ENCODE peak calls at places on chromosomes 11 and 22, in five cellular contexts. One of them, this sample, is unnamed.
A peak's percentile ranks its signal among the peaks of the same experiment; 100 is the strongest.

GRCh38 chr11:30984442-30984816 is 385.1 kb downstream of the DCDC1 start:
- DNase-seq in GM12878: no peak
- DNase-seq in HCT116: no peak
- DNase-seq in GM23338: no peak
- DNase-seq in A549: peak; percentile 79
- DNase-seq in this sample: no peak

GRCh38 chr11:67438121-67438902 is 830 bp upstream of the PTPRCAP start:
- DNase-seq in A549: no peak
- DNase-seq in GM23338: no peak
- DNase-seq in GM12878: no peak
- DNase-seq in HCT116: no peak
- DNase-seq in this sample: no peak

GRCh38 chr11:5449432-5449831 is 309 bp downstream of the OR51I2 start:
- DNase-seq in HCT116: no peak
- DNase-seq in GM23338: no peak
- DNase-seq in A549: no peak
- DNase-seq in GM12878: no peak
- DNase-seq in this sample: no peak

GRCh38 chr22:46149493-46149997 is 781 bp upstream of the PPARA start:
- DNase-seq in HCT116: no peak
- DNase-seq in GM12878: no peak
- DNase-seq in A549: no peak
- DNase-seq in GM23338: peak; percentile 75
- DNase-seq in this sample: no peak

GRCh38 chr11:85810521-85810870 is 445 bp downstream of the SYTL2 start:
- DNase-seq in GM23338: peak; percentile 56
- DNase-seq in HCT116: no peak
- DNase-seq in GM12878: no peak
- DNase-seq in A549: no peak
- DNase-seq in this sample: no peak

GRCh38 chr22:25368271-25368670 is 148.8 kb downstream of the CRYBB2 start:
- DNase-seq in HCT116: no peak
- DNase-seq in A549: peak; percentile 11
- DNase-seq in GM23338: no peak
- DNase-seq in GM12878: no peak
- DNase-seq in this sample: no peak

GRCh38 chr22:45210577-45211431 is 29.9 kb downstream of the KIAA0930 start:
- DNase-seq in HCT116: no peak
- DNase-seq in A549: no peak
- DNase-seq in GM12878: no peak
- DNase-seq in GM23338: no peak
- DNase-seq in this sample: no peak

GRCh38 chr11:41872458-41872857 is 413.0 kb upstream of the LRRC4C start:
- DNase-seq in A549: no peak
- DNase-seq in HCT116: no peak
- DNase-seq in GM23338: no peak
- DNase-seq in GM12878: no peak
- DNase-seq in this sample: no peak

GRCh38 chr11:100068116-100068515 is 619.0 kb upstream of the ARHGAP42 start:
- DNase-seq in GM23338: no peak
- DNase-seq in HCT116: no peak
- DNase-seq in A549: no peak
- DNase-seq in GM12878: no peak
- DNase-seq in this sample: no peak

GRCh38 chr22:20584029-20584871 is 76.8 kb downstream of the MED15 start:
- DNase-seq in GM23338: no peak
- DNase-seq in GM12878: no peak
- DNase-seq in A549: no peak
- DNase-seq in HCT116: no peak
- DNase-seq in this sample: no peak

GRCh38 chr11:76266269-76266668 is 60.0 kb upstream of the WNT11 start:
- DNase-seq in HCT116: peak; percentile 10
- DNase-seq in GM12878: no peak
- DNase-seq in A549: peak; percentile 61
- DNase-seq in GM23338: no peak
- DNase-seq in this sample: peak; percentile 18

GRCh38 chr11:124814739-124815138 is 14.5 kb upstream of the MSANTD2 start:
- DNase-seq in HCT116: no peak
- DNase-seq in A549: no peak
- DNase-seq in GM23338: no peak
- DNase-seq in GM12878: no peak
- DNase-seq in this sample: no peak

GRCh38 chr11:128179049-128179448 is 408.3 kb downstream of the ETS1 start:
- DNase-seq in HCT116: no peak
- DNase-seq in GM12878: no peak
- DNase-seq in GM23338: no peak
- DNase-seq in A549: no peak
- DNase-seq in this sample: no peak

GRCh38 chr11:33953289-33953688 is 61.4 kb upstream of the LMO2 start:
- DNase-seq in HCT116: no peak
- DNase-seq in A549: no peak
- DNase-seq in GM23338: no peak
- DNase-seq in GM12878: no peak
- DNase-seq in this sample: no peak

GRCh38 chr11:26777276-26777939 is 55.5 kb upstream of the SLC5A12 start:
- DNase-seq in GM12878: no peak
- DNase-seq in A549: no peak
- DNase-seq in GM23338: no peak
- DNase-seq in HCT116: no peak
- DNase-seq in this sample: no peak

GRCh38 chr22:46267431-46268279 is at the start of gene TTC38:
- DNase-seq in GM12878: no peak
- DNase-seq in HCT116: peak; percentile 75
- DNase-seq in A549: peak; percentile 77
- DNase-seq in GM23338: peak; percentile 77
- DNase-seq in this sample: no peak

GRCh38 chr11:122004446-122004845 is 111.6 kb downstream of the BLID start:
- DNase-seq in HCT116: no peak
- DNase-seq in GM12878: no peak
- DNase-seq in A549: no peak
- DNase-seq in GM23338: no peak
- DNase-seq in this sample: no peak

GRCh38 chr11:122002926-122003325 is 113.1 kb downstream of the BLID start:
- DNase-seq in A549: no peak
- DNase-seq in GM23338: no peak
- DNase-seq in GM12878: no peak
- DNase-seq in HCT116: no peak
- DNase-seq in this sample: no peak

GRCh38 chr11:122002047-122002446 is 114.0 kb downstream of the BLID start:
- DNase-seq in GM23338: no peak
- DNase-seq in HCT116: no peak
- DNase-seq in GM12878: no peak
- DNase-seq in A549: no peak
- DNase-seq in this sample: no peak

DNA sequence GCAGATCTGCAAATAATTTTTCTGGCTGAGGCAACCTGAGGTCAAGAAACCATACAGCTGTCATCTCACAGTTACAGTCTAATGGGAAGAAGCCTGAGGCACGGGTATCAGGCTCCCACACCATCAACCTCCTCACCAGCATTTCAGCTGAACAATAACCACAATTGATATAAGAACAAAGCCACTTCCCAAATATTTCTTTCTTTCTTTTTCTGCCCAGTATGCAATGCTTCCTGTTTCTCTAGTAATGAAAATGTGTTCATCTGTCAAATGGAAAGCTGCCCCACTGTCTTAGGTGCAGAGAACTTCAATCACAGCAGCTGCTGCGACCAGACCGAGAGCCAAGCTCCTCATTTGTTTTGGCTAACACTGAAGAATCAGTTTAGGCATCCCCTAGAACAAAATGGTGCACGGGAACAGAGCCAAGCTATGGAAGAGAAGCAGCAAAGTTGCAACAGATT is 108.4 kb downstream of the BLID start:
- DNase-seq in GM12878: no peak
- DNase-seq in HCT116: no peak
- DNase-seq in A549: no peak
- DNase-seq in GM23338: no peak
- DNase-seq in this sample: no peak
- TF ChIP-seq REST in GM12878: no peak
- TF ChIP-seq REST in HCT116: no peak
- TF ChIP-seq REST in A549: no peak
- TF ChIP-seq REST in GM23338: no peak
- TF ChIP-seq REST in this sample: no peak

GRCh38 chr11:62400760-62401159 is 18.1 kb upstream of the SCGB1A1 start:
- DNase-seq in A549: no peak
- DNase-seq in GM12878: no peak
- DNase-seq in HCT116: no peak
- DNase-seq in GM23338: no peak
- DNase-seq in this sample: no peak
- TF ChIP-seq REST in A549: no peak
- TF ChIP-seq REST in GM12878: no peak
- TF ChIP-seq REST in HCT116: no peak
- TF ChIP-seq REST in GM23338: no peak
- TF ChIP-seq REST in this sample: no peak

GRCh38 chr11:37704791-37705190 is 1106.8 kb upstream of the RAG2 start:
- DNase-seq in A549: no peak
- DNase-seq in GM23338: no peak
- DNase-seq in HCT116: no peak
- DNase-seq in GM12878: no peak
- DNase-seq in this sample: no peak
- TF ChIP-seq REST in A549: no peak
- TF ChIP-seq REST in GM23338: no peak
- TF ChIP-seq REST in HCT116: no peak
- TF ChIP-seq REST in GM12878: no peak
- TF ChIP-seq REST in this sample: no peak

GRCh38 chr11:2519517-2519878 is 74.7 kb downstream of the KCNQ1 start:
- DNase-seq in HCT116: no peak
- DNase-seq in GM23338: no peak
- DNase-seq in A549: no peak
- DNase-seq in GM12878: no peak
- DNase-seq in this sample: no peak

GRCh38 chr11:2517386-2518064 is 72.7 kb downstream of the KCNQ1 start:
- DNase-seq in GM12878: no peak
- DNase-seq in HCT116: no peak
- DNase-seq in GM23338: no peak
- DNase-seq in A549: no peak
- DNase-seq in this sample: no peak

GRCh38 chr11:2518112-2518982 is 73.5 kb downstream of the KCNQ1 start:
- DNase-seq in GM12878: no peak
- DNase-seq in A549: no peak
- DNase-seq in HCT116: no peak
- DNase-seq in GM23338: no peak
- DNase-seq in this sample: no peak

GRCh38 chr11:2519879-2520735 is 75.3 kb downstream of the KCNQ1 start:
- DNase-seq in GM23338: no peak
- DNase-seq in HCT116: no peak
- DNase-seq in A549: no peak
- DNase-seq in GM12878: no peak
- DNase-seq in this sample: no peak

GRCh38 chr11:2518983-2519340 is 74.2 kb downstream of the KCNQ1 start:
- DNase-seq in GM23338: no peak
- DNase-seq in GM12878: no peak
- DNase-seq in A549: no peak
- DNase-seq in HCT116: no peak
- DNase-seq in this sample: no peak
- TF ChIP-seq REST in GM23338: no peak
- TF ChIP-seq REST in GM12878: no peak
- TF ChIP-seq REST in A549: no peak
- TF ChIP-seq REST in HCT116: no peak
- TF ChIP-seq REST in this sample: no peak

GRCh38 chr11:74566386-74566960 is 25.9 kb upstream of the POLD3 start:
- DNase-seq in HCT116: no peak
- DNase-seq in GM23338: no peak
- DNase-seq in A549: no peak
- DNase-seq in GM12878: no peak
- DNase-seq in this sample: no peak

GRCh38 chr11:74571062-74571399 is 21.4 kb upstream of the POLD3 start:
- DNase-seq in A549: no peak
- DNase-seq in HCT116: no peak
- DNase-seq in GM12878: no peak
- DNase-seq in GM23338: no peak
- DNase-seq in this sample: no peak

GRCh38 chr11:74568028-74568427 is 24.4 kb upstream of the POLD3 start:
- DNase-seq in GM23338: no peak
- DNase-seq in GM12878: no peak
- DNase-seq in A549: no peak
- DNase-seq in HCT116: no peak
- DNase-seq in this sample: no peak

GRCh38 chr11:74572349-74572748 is 20.0 kb upstream of the POLD3 start:
- DNase-seq in HCT116: no peak
- DNase-seq in GM12878: no peak
- DNase-seq in A549: no peak
- DNase-seq in GM23338: no peak
- DNase-seq in this sample: no peak

DNA sequence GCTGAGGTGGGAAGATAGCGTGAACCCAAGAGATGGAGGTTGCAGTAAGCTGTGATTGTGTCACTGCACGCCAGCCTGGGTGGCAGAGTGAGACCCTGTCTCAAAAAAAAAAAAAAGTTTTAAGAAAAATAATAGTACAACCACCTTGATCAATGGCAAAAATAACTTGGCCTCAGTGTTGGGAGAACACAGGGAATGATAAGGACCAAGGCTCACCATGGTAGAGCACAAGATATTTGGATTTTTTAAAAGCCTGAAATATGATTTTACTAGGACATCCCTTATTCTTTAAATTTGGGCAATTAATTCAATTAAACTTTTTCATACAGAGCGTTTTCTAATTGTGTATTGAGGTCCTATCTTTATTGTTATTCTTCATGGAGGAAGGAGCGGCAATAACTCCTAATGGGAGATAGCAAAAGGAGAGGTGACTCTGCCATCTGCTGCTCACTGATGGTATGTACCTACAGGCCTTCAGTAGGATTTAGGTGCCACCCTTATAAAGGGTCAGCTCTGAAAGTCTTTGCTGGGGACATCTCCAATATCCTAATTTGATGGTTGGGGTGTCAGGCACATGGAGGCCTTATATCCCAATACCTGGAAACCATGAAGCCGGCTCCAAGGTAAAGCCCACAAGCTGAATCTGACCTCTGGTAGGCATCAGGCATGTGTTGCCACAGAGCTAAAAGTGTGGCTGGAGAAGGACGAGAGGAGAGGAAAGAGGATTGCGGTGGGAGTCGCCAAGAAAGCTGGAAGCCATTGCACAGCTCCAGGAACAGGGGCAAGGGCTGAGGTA is 21.9 kb upstream of the POLD3 start:
- DNase-seq in HCT116: peak; percentile 48
- DNase-seq in A549: peak; percentile 70
- DNase-seq in GM23338: peak; percentile 75
- DNase-seq in GM12878: no peak
- DNase-seq in this sample: peak; percentile 25
- TF ChIP-seq REST in HCT116: no peak
- TF ChIP-seq REST in A549: no peak
- TF ChIP-seq REST in GM23338: no peak
- TF ChIP-seq REST in GM12878: no peak
- TF ChIP-seq REST in this sample: no peak